ENCODE peak calls at places on chromosomes 7 and 10, in five cellular contexts. F is MM.1S; T is anterior cingulate cortex; L is nucleus accumbens; S is stimulated activated CD4-positive, alpha-beta T cell treated with anti-CD3 and anti-CD28 coated beads, TNF-alpha, amount 100 ng/mL, for 24 hours. O is an unnamed sample.

GRCh38 chr7:105920766-105921165 is 42.3 kb upstream of the CDHR3 start:
- DNase-seq in F (no peak), T (no peak), L (no peak), S (no peak), O (no peak)

GRCh38 chr7:632831-633210 is 93.7 kb upstream of the DNAAF5 start:
- DNase-seq in F (no peak), T (no peak), L (peak; percentile 20), S (no peak), O (no peak)

GRCh38 chr7:44508328-44508990 is 18.0 kb upstream of the NUDCD3 start:
- DNase-seq in F (no peak), T (no peak), L (no peak), S (no peak), O (no peak)

GRCh38 chr10:44696496-44696895 is 214.6 kb upstream of the TMEM72 start:
- DNase-seq in F (no peak), T (no peak), L (no peak), S (no peak), O (no peak)

GRCh38 chr7:157007470-157008066 is 2.9 kb downstream of the MNX1 start:
- DNase-seq in F (peak; percentile 1), T (no peak), L (no peak), S (no peak), O (no peak)

GRCh38 chr10:26410356-26410755 is 27.8 kb upstream of the APBB1IP start:
- DNase-seq in F (no peak), T (no peak), L (no peak), S (no peak), O (no peak)

GRCh38 chr10:21499910-21500577 is 25.4 kb downstream of the SKIDA1 start:
- DNase-seq in F (no peak), T (no peak), L (peak; percentile 10), S (no peak), O (no peak)

GRCh38 chr7:15839415-15840100 is 153.1 kb upstream of the MEOX2 start:
- DNase-seq in F (no peak), T (no peak), L (no peak), S (no peak), O (no peak)

GRCh38 chr7:140049339-140050024 is 13.3 kb downstream of the PARP12 start:
- DNase-seq in F (peak; percentile 76), T (no peak), L (no peak), S (no peak), O (no peak)

GRCh38 chr7:73810991-73811360 is 19.8 kb upstream of the CLDN4 start:
- DNase-seq in F (no peak), T (no peak), L (no peak), S (no peak), O (no peak)

GRCh38 chr10:63491558-63492316 is 26.0 kb upstream of the JMJD1C start:
- DNase-seq in F (no peak), T (no peak), L (no peak), S (no peak), O (no peak)

GRCh38 chr7:34060548-34060947 is 155.2 kb downstream of the BMPER start:
- DNase-seq in F (no peak), T (no peak), L (no peak), S (no peak), O (no peak)

GRCh38 chr10:36256905-36257304 is 614.8 kb upstream of the FZD8 start:
- DNase-seq in F (no peak), T (no peak), L (no peak), S (no peak), O (no peak)

GRCh38 chr10:43202224-43202656 is 64.0 kb downstream of the CSGALNACT2 start:
- DNase-seq in F (peak; percentile 34), T (no peak), L (no peak), S (no peak), O (peak; percentile 45)

GRCh38 chr10:130774871-130775270 is 536.6 kb downstream of the TCERG1L start:
- DNase-seq in F (no peak), T (no peak), L (no peak), S (no peak), O (no peak)

GRCh38 chr10:101752241-101752640 is 23.7 kb downstream of the FGF8 start:
- DNase-seq in F (no peak), T (no peak), L (no peak), S (no peak), O (no peak)

GRCh38 chr7:52233248-52233647 is 802.2 kb upstream of the POM121L12 start:
- DNase-seq in F (no peak), T (peak; percentile 12), L (no peak), S (no peak), O (no peak)

GRCh38 chr10:4941540-4942330 is 21.5 kb upstream of the AKR1C1 start:
- DNase-seq in F (no peak), T (no peak), L (no peak), S (no peak), O (no peak)

GRCh38 chr7:83677180-83677866 is 28.4 kb upstream of the SEMA3E start:
- DNase-seq in F (no peak), T (no peak), L (no peak), S (no peak), O (no peak)

GRCh38 chr10:5314866-5315265 is 49.9 kb upstream of the UCN3 start:
- DNase-seq in F (no peak), T (no peak), L (no peak), S (no peak), O (no peak)

GRCh38 chr7:99050971-99051370 is 92.9 kb downstream of the SMURF1 start:
- DNase-seq in F (no peak), T (no peak), L (no peak), S (no peak), O (no peak)

GRCh38 chr10:7708832-7709231 is 5.7 kb downstream of the ITIH2 start:
- DNase-seq in F (no peak), T (no peak), L (no peak), S (no peak), O (no peak)

GRCh38 chr7:77696643-77697534 is 630 bp downstream of the RSBN1L start:
- DNase-seq in F (peak; percentile 51), T (peak; percentile 78), L (peak; percentile 86), S (peak; percentile 31), O (peak; percentile 49)

GRCh38 chr10:123573236-123574147 is 92.7 kb upstream of the GPR26 start:
- DNase-seq in F (peak; percentile 45), T (no peak), L (no peak), S (no peak), O (peak; percentile 42)

GRCh38 chr7:128407751-128408708 is 1.8 kb downstream of the IMPDH1 start:
- DNase-seq in F (no peak), T (no peak), L (no peak), S (no peak), O (no peak)

GRCh38 chr10:131726460-131726861 is 174.3 kb upstream of the PPP2R2D start:
- DNase-seq in F (no peak), T (peak; percentile 20), L (no peak), S (no peak), O (no peak)

GRCh38 chr7:139727151-139727705 is 50.6 kb downstream of the HIPK2 start:
- DNase-seq in F (no peak), T (no peak), L (no peak), S (no peak), O (no peak)

GRCh38 chr10:33337335-33337854 is 2.9 kb upstream of the NRP1 start:
- DNase-seq in F (no peak), T (peak; percentile 45), L (no peak), S (no peak), O (no peak)

GRCh38 chr7:80095545-80095944 is 39.1 kb upstream of the GNAI1 start:
- DNase-seq in F (peak; percentile 42), T (no peak), L (no peak), S (no peak), O (no peak)

GRCh38 chr7:135755351-135755753 is 6.7 kb upstream of the FAM180A start:
- DNase-seq in F (no peak), T (no peak), L (no peak), S (no peak), O (no peak)

GRCh38 chr10:132685921-132686680 is 99.8 kb downstream of the NKX6-2 start:
- DNase-seq in F (no peak), T (no peak), L (no peak), S (no peak), O (no peak)

GRCh38 chr10:47020491-47020890 is 109.3 kb downstream of the PTPN20 start:
- DNase-seq in F (no peak), T (no peak), L (no peak), S (no peak), O (no peak)